ENCODE peak calls at places on chromosomes 4 and X, in ten cellular contexts. O is T-helper 17 cell; H is pancreas; V is activated CD8-positive, alpha-beta memory T cell treated with anti-CD3 and anti-CD28 coated beads for 48 hours; M is activated CD4-positive, CD25-positive, alpha-beta regulatory T cell; E is activated naive CD8-positive, alpha-beta T cell treated with anti-CD3 and anti-CD28 coated beads, Interleukin-2, amount 50 U/mL, for 16 hours; B is stimulated activated CD8-positive, alpha-beta memory T cell treated with anti-CD3 and anti-CD28 coated beads, Interleukin-15, amount 100 ng/mL, for 4 hours; U is astrocyte; F is nephron progenitor cell; N is activated naive CD4-positive, alpha-beta T cell treated with Interleukin-2 at 50 U/mL for 16 hours. X is an unnamed sample.

GRCh38 chrX:20066968-20067708 is 49.6 kb downstream of the MAP7D2 start:
- DNase-seq in H (no peak), E (no peak), F (no peak), U (peak), M (no peak), N (peak), V (no peak), B (no peak), O (no peak), X (no peak)

GRCh38 chrX:71541546-71542022 is 8.7 kb downstream of the OGT start:
- DNase-seq in O (no peak), F (no peak), H (no peak), M (no peak), E (no peak), U (peak), N (no peak), V (no peak), B (no peak), X (no peak)

GRCh38 chrX:136205882-136206281 is 45.3 kb downstream of the MAP7D3 start:
- DNase-seq in O (no peak), N (no peak), B (no peak), F (no peak), U (no peak), E (no peak), H (no peak), V (no peak), M (no peak), X (no peak)

GRCh38 chr4:55158957-55159356 is 33.6 kb upstream of the KDR start:
- DNase-seq in B (no peak), H (no peak), N (no peak), U (no peak), M (no peak), E (no peak), O (no peak), F (no peak), V (no peak), X (no peak)

GRCh38 chrX:6026980-6027379 is 201.7 kb downstream of the NLGN4X start:
- DNase-seq in M (no peak), O (no peak), H (no peak), U (no peak), V (no peak), E (no peak), N (no peak), F (no peak), B (no peak), X (no peak)

GRCh38 chr4:169724251-169724650 is 33.5 kb downstream of the HPF1 start:
- DNase-seq in O (no peak), N (no peak), U (peak), V (no peak), B (no peak), H (no peak), M (no peak), F (no peak), E (no peak), X (no peak)

GRCh38 chr4:158850800-158851644 is 82.2 kb downstream of the FNIP2 start:
- DNase-seq in H (no peak), V (no peak), N (no peak), M (no peak), U (peak), F (no peak), O (no peak), B (no peak), E (no peak), X (no peak)

GRCh38 chrX:152913915-152914314 is 16.0 kb downstream of the ZNF185 start:
- DNase-seq in F (no peak), B (no peak), H (no peak), M (no peak), U (no peak), V (no peak), N (no peak), E (no peak), O (no peak), X (no peak)

GRCh38 chrX:101191217-101191750 is 28.3 kb upstream of the DRP2 start:
- DNase-seq in V (no peak), F (peak), H (peak), O (no peak), B (no peak), U (no peak), N (no peak), E (no peak), M (no peak), X (peak)

GRCh38 chrX:17042046-17042445 is 95.6 kb downstream of the REPS2 start:
- DNase-seq in O (no peak), F (no peak), N (no peak), H (no peak), B (no peak), M (no peak), V (no peak), E (no peak), U (no peak), X (no peak)

GRCh38 chrX:40278340-40279090 is 180.8 kb upstream of the BCOR start:
- DNase-seq in V (no peak), F (no peak), M (no peak), N (peak), O (peak), H (no peak), B (peak), U (peak), E (no peak), X (no peak)

GRCh38 chr4:151854731-151855130 is 93.9 kb upstream of the GATB start:
- DNase-seq in M (no peak), F (no peak), U (peak), N (no peak), V (no peak), O (no peak), E (no peak), B (no peak), H (no peak), X (no peak)

GRCh38 chr4:111630705-111631104 is 514.5 kb upstream of the FAM241A start:
- DNase-seq in F (no peak), V (no peak), E (no peak), O (no peak), M (no peak), N (no peak), H (no peak), U (peak), B (no peak), X (no peak)

GRCh38 chr4:66555301-66555700 is 885.0 kb upstream of the EPHA5 start:
- DNase-seq in N (no peak), O (no peak), M (no peak), B (no peak), E (no peak), V (no peak), U (peak), F (no peak), H (no peak), X (no peak)

GRCh38 chr4:105767579-105767978 is 59.0 kb downstream of the GSTCD start:
- DNase-seq in H (no peak), N (no peak), U (no peak), O (no peak), E (no peak), M (no peak), B (no peak), V (no peak), F (no peak), X (no peak)

GRCh38 chrX:137427061-137427778 is 138.7 kb upstream of the ZIC3 start:
- DNase-seq in U (no peak), N (no peak), H (no peak), F (peak), O (no peak), E (no peak), V (no peak), B (no peak), M (no peak), X (no peak)

GRCh38 chr4:1045193-1045594 is 33.8 kb downstream of the FGFRL1 start:
- DNase-seq in E (no peak), H (peak), O (no peak), V (no peak), F (peak), M (no peak), N (no peak), U (no peak), B (no peak), X (no peak)

GRCh38 chr4:145482209-145483021 is 762 bp downstream of the SMAD1 start:
- DNase-seq in F (peak), V (peak), N (peak), M (no peak), H (peak), U (peak), B (peak), E (peak), O (no peak), X (peak)

GRCh38 chr4:126123933-126124332 is 809.2 kb downstream of the FAT4 start:
- DNase-seq in F (no peak), B (no peak), E (no peak), V (no peak), M (no peak), U (peak), O (no peak), N (no peak), H (no peak), X (no peak)

GRCh38 chrX:37993857-37994619 is 12.3 kb upstream of the SYTL5 start:
- DNase-seq in M (no peak), B (no peak), E (no peak), V (no peak), H (no peak), N (no peak), F (no peak), O (no peak), U (peak), X (no peak)

GRCh38 chr4:26410385-26411293 is 79.6 kb downstream of the CCKAR start:
- DNase-seq in V (no peak), B (no peak), N (no peak), E (no peak), O (no peak), H (no peak), F (peak), M (no peak), U (no peak), X (no peak)

GRCh38 chr4:38884254-38884653 is 16.6 kb downstream of the FAM114A1 start:
- DNase-seq in O (no peak), V (no peak), F (no peak), M (no peak), H (no peak), B (no peak), U (no peak), N (no peak), E (no peak), X (no peak)

GRCh38 chrX:73916931-73917657 is 354.1 kb downstream of the CHIC1 start:
- DNase-seq in O (no peak), E (no peak), V (no peak), N (no peak), M (no peak), F (no peak), B (no peak), U (peak), H (no peak), X (no peak)

GRCh38 chr4:139153411-139154133 is 23.4 kb downstream of the ELF2 start:
- DNase-seq in U (no peak), V (no peak), H (no peak), F (no peak), O (no peak), B (no peak), N (no peak), M (no peak), E (no peak), X (no peak)

GRCh38 chrX:40068048-40068447 is 29.7 kb downstream of the BCOR start:
- DNase-seq in U (no peak), E (no peak), N (no peak), H (no peak), B (no peak), O (no peak), V (no peak), F (no peak), M (no peak), X (no peak)

GRCh38 chrX:48676893-48677270 is 6.7 kb upstream of the WAS start:
- DNase-seq in O (no peak), F (no peak), E (no peak), N (peak), H (peak), V (no peak), B (no peak), M (no peak), U (no peak), X (no peak)

GRCh38 chrX:52933976-52934703 is 24.2 kb downstream of the FAM156A start:
- DNase-seq in V (no peak), F (no peak), N (no peak), O (no peak), U (peak), E (no peak), M (no peak), H (no peak), B (no peak), X (no peak)

GRCh38 chrX:120306640-120307039 is 4.6 kb downstream of the TMEM255A start:
- DNase-seq in F (no peak), O (no peak), B (no peak), V (no peak), U (no peak), N (no peak), E (no peak), M (no peak), H (no peak), X (no peak)

GRCh38 chr4:126939401-126939800 is 693.4 kb upstream of the INTU start:
- DNase-seq in E (no peak), M (no peak), H (no peak), B (no peak), U (peak), V (no peak), O (no peak), N (no peak), F (no peak), X (no peak)

GRCh38 chrX:41499195-41499594 is 52.1 kb downstream of the NYX start:
- DNase-seq in B (no peak), O (no peak), F (no peak), M (no peak), H (no peak), U (no peak), E (no peak), N (no peak), V (no peak), X (no peak)